ENCODE peak calls at places on chromosomes 7 and 10, in six cellular contexts. E is CD8-positive, alpha-beta T cell; O is brain microvascular endothelial cell; I is ovary; Z is mammary epithelial cell; M is tibial nerve. J is an unnamed sample.

GRCh38 chr7:15463801-15464761 is 97.7 kb downstream of the AGMO start:
- DNase-seq in E (no peak), I (no peak), M (no peak), O (no peak), Z (no peak), J (no peak)

GRCh38 chr10:22853906-22854447 is 73.9 kb upstream of the ARMC3 start:
- DNase-seq in M (no peak), E (no peak), Z (peak; percentile 61), O (peak; percentile 20), I (no peak), J (no peak)

GRCh38 chr7:867406-868188 is 8.8 kb upstream of the GET4 start:
- DNase-seq in M (no peak), Z (peak; percentile 53), E (no peak), O (peak; percentile 24), I (peak; percentile 60), J (no peak)

GRCh38 chr7:10908600-10908999 is 65.1 kb upstream of the PHF14 start:
- DNase-seq in M (no peak), I (no peak), O (no peak), E (no peak), Z (no peak), J (no peak)

GRCh38 chr10:26857991-26858706 is 2.6 kb downstream of the ABI1 start:
- DNase-seq in Z (peak; percentile 44), E (no peak), I (no peak), O (peak; percentile 33), M (no peak), J (no peak)

GRCh38 chr10:99828464-99828863 is 46.0 kb downstream of the ABCC2 start:
- DNase-seq in Z (no peak), M (no peak), I (no peak), E (no peak), O (no peak), J (no peak)

GRCh38 chr10:47048533-47048905 is 137.3 kb downstream of the PTPN20 start:
- DNase-seq in O (no peak), E (no peak), M (no peak), Z (no peak), I (no peak), J (no peak)

GRCh38 chr10:35274511-35275060 is 61.7 kb upstream of the CCNY start:
- DNase-seq in M (no peak), Z (no peak), E (no peak), I (no peak), O (no peak), J (no peak)

GRCh38 chr7:152663101-152663740 is 12.7 kb downstream of the XRCC2 start:
- DNase-seq in O (no peak), M (no peak), Z (no peak), I (no peak), E (no peak), J (no peak)

GRCh38 chr7:33243319-33243881 is 114.0 kb downstream of the BBS9 start:
- DNase-seq in E (no peak), M (no peak), I (no peak), Z (peak; percentile 27), O (peak; percentile 26), J (peak; percentile 3)

GRCh38 chr10:7797582-7797981 is 9.6 kb downstream of the ATP5F1C start:
- DNase-seq in E (no peak), M (no peak), O (peak; percentile 96), I (no peak), Z (peak; percentile 51), J (peak; percentile 27)
- H3K36me3 ChIP-seq in E (peaks cover 39% of the 10 kb centered on the region), M (peaks cover 5% of the 10 kb centered on the region), O (peaks cover 47% of the 10 kb centered on the region), I (no peaks in the 10 kb centered on the region), Z (peaks cover 36% of the 10 kb centered on the region), J (peaks cover 29% of the 10 kb centered on the region)

GRCh38 chr10:118042827-118043242 is 3.9 kb downstream of the RAB11FIP2 start:
- DNase-seq in I (no peak), E (no peak), M (no peak), Z (no peak), O (no peak), J (peak; percentile 28)

GRCh38 chr10:118047363-118047719 is 600 bp upstream of the RAB11FIP2 start:
- DNase-seq in E (no peak), Z (no peak), M (no peak), I (peak; percentile 41), O (no peak), J (peak; percentile 8)

GRCh38 chr10:118045154-118045841 is 1.4 kb downstream of the RAB11FIP2 start:
- DNase-seq in M (no peak), O (no peak), I (no peak), E (no peak), Z (no peak), J (no peak)

GRCh38 chr10:118045842-118046490 is 775 bp downstream of the RAB11FIP2 start:
- DNase-seq in M (peak; percentile 35), I (no peak), E (peak; percentile 23), Z (peak; percentile 71), O (peak; percentile 7), J (peak; percentile 35)

GRCh38 chr10:118046491-118047362 is at the start of gene RAB11FIP2:
- DNase-seq in I (peak; percentile 98), M (peak; percentile 97), Z (peak; percentile 85), O (peak; percentile 89), E (peak; percentile 95), J (peak; percentile 97)
- TF ChIP-seq CTCF in I (no peak), M (no peak), Z (no peak), O (no peak), E (no peak), J (peak; percentile 35)

DNA sequence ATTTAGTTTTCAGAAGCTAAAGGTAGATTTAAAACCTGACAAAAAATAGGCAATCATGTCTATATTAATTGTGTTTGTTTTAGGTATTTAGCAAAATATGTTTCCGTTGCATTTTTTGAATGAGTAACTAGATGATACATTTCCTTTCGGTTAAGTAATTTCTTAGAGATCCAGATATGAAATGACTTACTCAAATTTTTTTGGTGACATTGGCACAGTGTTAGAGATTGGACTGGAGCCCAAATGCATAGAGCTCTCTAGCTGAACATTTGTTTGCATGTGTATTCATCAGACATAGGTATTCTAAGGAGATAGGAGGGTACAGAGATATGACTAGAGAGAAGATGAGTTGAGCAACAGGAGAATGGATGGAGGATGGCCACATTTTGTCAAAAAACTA is 1.9 kb downstream of the BUB3 start:
- DNase-seq in I (no peak), E (no peak), Z (no peak), O (peak; percentile 49), M (no peak), J (no peak)
- H3K36me3 ChIP-seq in I (no peaks in the 10 kb centered on the region), E (peaks cover 10% of the 10 kb centered on the region), Z (peaks cover 30% of the 10 kb centered on the region), O (peaks cover 28% of the 10 kb centered on the region), M (peaks cover 8% of the 10 kb centered on the region), J (peaks cover 15% of the 10 kb centered on the region)

DNA sequence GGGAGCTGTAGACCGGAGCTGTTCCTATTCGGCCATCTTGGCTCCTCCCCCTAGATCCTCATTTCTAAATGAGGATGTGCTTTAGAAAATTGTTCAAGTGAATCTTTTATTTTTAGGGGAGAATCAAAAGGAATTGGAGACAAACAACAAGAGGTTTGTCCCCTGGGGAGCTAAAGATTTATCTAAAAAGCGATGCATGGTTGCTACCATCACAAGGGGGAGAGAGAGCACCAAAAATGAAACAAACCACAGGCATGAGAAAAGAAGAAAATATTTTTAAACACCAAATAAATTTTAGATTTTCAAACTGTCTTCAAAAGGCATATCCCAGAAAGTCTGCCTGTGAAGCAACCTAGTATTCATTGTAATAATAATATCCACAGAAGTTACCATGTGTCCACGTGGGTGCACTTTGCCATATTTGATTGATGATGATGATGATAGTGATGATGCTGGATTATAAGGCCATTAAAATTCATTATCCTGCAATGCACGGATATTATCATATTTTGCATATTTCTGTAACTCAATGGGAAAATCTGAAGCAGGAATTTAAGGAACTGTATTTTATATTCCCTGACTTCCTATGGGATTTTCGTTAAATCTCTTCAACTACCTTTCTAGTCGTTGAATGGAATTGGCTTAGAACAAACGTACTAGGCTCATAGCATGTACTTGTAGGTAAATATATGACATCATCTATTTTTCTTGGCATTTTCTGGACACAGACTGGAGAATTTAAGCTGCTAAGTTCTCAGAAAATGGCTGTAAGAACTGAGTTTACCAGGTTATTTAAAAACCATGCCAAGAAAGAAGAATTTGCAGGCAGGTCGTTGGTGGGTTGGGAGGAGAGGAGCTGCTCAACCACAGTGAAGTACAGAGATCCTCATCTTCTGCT is 171.6 kb downstream of the WDR37 start:
- DNase-seq in O (no peak), I (no peak), E (no peak), Z (no peak), M (no peak), J (no peak)
- TF ChIP-seq CTCF in O (no peak), I (no peak), E (no peak), Z (no peak), M (peak; percentile 6), J (no peak)

DNA sequence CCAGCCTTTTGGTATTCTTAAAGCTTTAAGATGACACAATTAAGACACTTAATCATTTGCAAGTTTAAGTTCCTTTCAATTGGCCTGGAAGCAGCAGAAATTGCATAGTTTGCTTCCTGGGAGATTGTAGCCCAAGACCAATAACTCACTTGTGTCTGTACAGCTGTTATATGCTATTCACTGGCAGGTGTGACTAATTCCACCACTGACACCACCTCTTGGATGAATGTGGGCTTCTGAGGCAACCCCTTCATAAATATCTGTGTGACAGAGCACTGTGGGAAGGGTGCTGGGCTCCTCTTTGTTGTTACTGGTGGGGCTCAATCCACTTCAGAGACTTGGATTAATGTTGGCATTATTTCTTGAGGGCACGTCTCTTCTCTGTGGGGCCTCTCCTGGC is 137.3 kb downstream of the LRMDA start:
- DNase-seq in O (no peak), I (no peak), M (no peak), E (no peak), Z (peak; percentile 26), J (no peak)
- H3K36me3 ChIP-seq in O (no peaks in the 10 kb centered on the region), I (no peaks in the 10 kb centered on the region), M (no peaks in the 10 kb centered on the region), E (no peaks in the 10 kb centered on the region), Z (no peaks in the 10 kb centered on the region), J (no peaks in the 10 kb centered on the region)

DNA sequence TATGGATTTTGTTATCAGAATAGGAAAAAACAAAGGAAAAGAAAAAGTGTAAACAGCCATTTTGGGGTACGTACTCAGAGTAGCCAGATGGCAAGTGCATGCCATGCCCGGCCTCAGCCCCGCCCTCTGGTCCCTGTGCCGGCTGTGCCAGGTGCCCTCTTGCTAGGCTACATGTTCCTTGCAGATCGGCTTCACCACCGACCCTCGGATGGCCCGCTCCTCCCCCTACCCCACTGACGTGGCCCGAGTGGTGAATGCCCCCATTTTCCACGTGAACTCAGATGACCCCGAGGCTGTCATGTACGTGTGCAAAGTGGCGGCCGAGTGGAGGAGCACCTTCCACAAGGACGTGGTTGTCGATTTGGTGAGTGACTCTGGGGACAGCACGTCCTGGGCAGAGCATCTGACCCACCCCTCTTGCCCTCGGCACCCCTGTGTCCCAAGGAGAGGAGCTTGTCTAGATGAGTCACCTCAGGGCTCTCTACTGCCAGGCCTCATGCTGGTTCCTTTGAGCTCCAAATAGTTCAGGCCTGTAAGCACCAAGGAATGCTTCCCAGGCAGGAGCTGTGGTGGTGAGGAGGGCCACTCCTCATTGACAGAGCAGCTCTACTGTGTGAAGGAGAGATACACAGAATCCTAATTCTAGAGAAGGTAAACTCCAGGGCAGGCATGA is 54.9 kb upstream of the ZMIZ2 start:
- DNase-seq in I (no peak), O (peak; percentile 78), E (no peak), Z (peak; percentile 41), M (no peak), J (no peak)
- TF ChIP-seq CTCF in I (no peak), O (no peak), E (no peak), Z (no peak), M (no peak), J (no peak)

J was measured in body of pancreas.